ENCODE peak calls at places on chromosomes 13 and 19, in five cellular contexts. One of them, this sample, is unnamed.

GRCh38 chr13:18949489-18949761 is 232.2 kb downstream of the TUBA3C start:
- DNase-seq in HCT116: no peak
- DNase-seq in MV-4-11: no peak
- DNase-seq in left lung: peak; percentile 37
- DNase-seq in Caki2: no peak
- DNase-seq in this sample: no peak

GRCh38 chr13:38213307-38213706 is 136.3 kb upstream of the UFM1 start:
- DNase-seq in HCT116: no peak
- DNase-seq in MV-4-11: no peak
- DNase-seq in left lung: no peak
- DNase-seq in Caki2: no peak
- DNase-seq in this sample: peak; percentile 26

GRCh38 chr19:43711751-43712355 is 4.0 kb upstream of the IRGC start:
- DNase-seq in HCT116: no peak
- DNase-seq in MV-4-11: peak; percentile 37
- DNase-seq in left lung: no peak
- DNase-seq in Caki2: peak; percentile 43
- DNase-seq in this sample: no peak

GRCh38 chr19:42197375-42197817 is 20.1 kb downstream of the DEDD2 start:
- DNase-seq in HCT116: no peak
- DNase-seq in MV-4-11: peak; percentile 87
- DNase-seq in left lung: no peak
- DNase-seq in Caki2: no peak
- DNase-seq in this sample: no peak

GRCh38 chr19:7623725-7624603 is 5.4 kb downstream of the XAB2 start:
- DNase-seq in HCT116: no peak
- DNase-seq in MV-4-11: no peak
- DNase-seq in left lung: peak; percentile 70
- DNase-seq in Caki2: no peak
- DNase-seq in this sample: no peak

GRCh38 chr13:40485611-40486517 is 180.6 kb downstream of the FOXO1 start:
- DNase-seq in HCT116: no peak
- DNase-seq in MV-4-11: no peak
- DNase-seq in left lung: no peak
- DNase-seq in Caki2: no peak
- DNase-seq in this sample: no peak

GRCh38 chr19:54918499-54918898 is 12.6 kb downstream of the NCR1 start:
- DNase-seq in HCT116: no peak
- DNase-seq in MV-4-11: no peak
- DNase-seq in left lung: no peak
- DNase-seq in Caki2: no peak
- DNase-seq in this sample: no peak

GRCh38 chr19:28488006-28488405 is 724.9 kb downstream of the UQCRFS1 start:
- DNase-seq in HCT116: no peak
- DNase-seq in MV-4-11: no peak
- DNase-seq in left lung: no peak
- DNase-seq in Caki2: no peak
- DNase-seq in this sample: no peak

GRCh38 chr13:46181799-46182490 is at the start of gene LCP1:
- DNase-seq in HCT116: no peak
- DNase-seq in MV-4-11: peak; percentile 88
- DNase-seq in left lung: peak; percentile 82
- DNase-seq in Caki2: no peak
- DNase-seq in this sample: no peak

GRCh38 chr13:109667754-109668360 is 118.5 kb downstream of the IRS2 start:
- DNase-seq in HCT116: no peak
- DNase-seq in MV-4-11: no peak
- DNase-seq in left lung: no peak
- DNase-seq in Caki2: no peak
- DNase-seq in this sample: no peak

GRCh38 chr19:16400911-16401675 is 70.7 kb downstream of the EPS15L1 start:
- DNase-seq in HCT116: no peak
- DNase-seq in MV-4-11: no peak
- DNase-seq in left lung: no peak
- DNase-seq in Caki2: no peak
- DNase-seq in this sample: peak; percentile 16

GRCh38 chr19:29772696-29773095 is 39.1 kb upstream of the CCNE1 start:
- DNase-seq in HCT116: no peak
- DNase-seq in MV-4-11: no peak
- DNase-seq in left lung: peak; percentile 36
- DNase-seq in Caki2: no peak
- DNase-seq in this sample: no peak